ENCODE peak calls at places on chromosomes 5 and 9, in seven cellular contexts. B is activated CD4-positive, alpha-beta T cell treated with anti-CD3 and anti-CD28 coated beads for 4 hours; X is H54; D is GM12891; J is ACHN; R is stomach; P is CMK. Q is an unnamed sample.

GRCh38 chr9:70257991-70258691 is 637 bp upstream of the SMC5 start:
- DNase-seq in J (peak; percentile 43), B (peak; percentile 23), P (no peak), D (peak; percentile 7), X (peak; percentile 64), R (peak; percentile 80), Q (no peak)

GRCh38 chr5:7970816-7971215 is 101.9 kb downstream of the MTRR start:
- DNase-seq in R (no peak), D (no peak), P (no peak), J (no peak), B (no peak), X (no peak), Q (no peak)

GRCh38 chr5:158586054-158586453 is 513.7 kb downstream of the EBF1 start:
- DNase-seq in R (no peak), D (no peak), X (no peak), J (no peak), P (no peak), B (no peak), Q (no peak)

GRCh38 chr9:38482918-38483592 is 58.8 kb upstream of the IGFBPL1 start:
- DNase-seq in J (no peak), R (no peak), X (no peak), P (no peak), D (no peak), B (no peak), Q (no peak)

GRCh38 chr9:28538132-28538531 is 964.9 kb upstream of the C9orf72 start:
- DNase-seq in B (no peak), R (no peak), X (no peak), P (no peak), D (no peak), J (no peak), Q (no peak)

GRCh38 chr9:5870691-5871090 is 20.0 kb upstream of the MLANA start:
- DNase-seq in B (no peak), X (no peak), P (no peak), J (no peak), D (no peak), R (peak; percentile 65), Q (no peak)

GRCh38 chr5:72510610-72511121 is 3.5 kb upstream of the ZNF366 start:
- DNase-seq in P (no peak), X (peak; percentile 52), D (no peak), B (no peak), J (no peak), R (no peak), Q (no peak)

GRCh38 chr5:36878421-36879088 is 2.0 kb downstream of the NIPBL start:
- DNase-seq in X (peak; percentile 38), D (no peak), P (no peak), B (no peak), J (peak; percentile 44), R (no peak), Q (no peak)

GRCh38 chr5:10704949-10705621 is 55.9 kb downstream of the DAP start:
- DNase-seq in D (no peak), X (peak; percentile 68), P (no peak), J (peak; percentile 38), R (no peak), B (no peak), Q (no peak)

GRCh38 chr5:151345187-151345807 is 2.1 kb downstream of the SLC36A2 start:
- DNase-seq in B (no peak), P (no peak), R (no peak), D (no peak), X (no peak), J (no peak), Q (no peak)

GRCh38 chr5:59724482-59725392 is 168.8 kb downstream of the PDE4D start:
- DNase-seq in D (peak; percentile 1), P (peak; percentile 20), B (no peak), R (no peak), X (peak; percentile 23), J (peak; percentile 58), Q (no peak)

GRCh38 chr5:98770158-98770910 is 3.1 kb upstream of the RGMB start:
- DNase-seq in J (peak; percentile 43), P (no peak), X (no peak), D (peak; percentile 20), B (peak; percentile 35), R (peak; percentile 54), Q (no peak)

GRCh38 chr5:143002459-143003327 is 232.5 kb downstream of the ARHGAP26 start:
- DNase-seq in B (peak; percentile 40), P (no peak), X (no peak), J (peak; percentile 56), R (peak; percentile 36), D (no peak), Q (peak; percentile 42)

GRCh38 chr9:95494022-95494415 is 22.8 kb downstream of the PTCH1 start:
- DNase-seq in P (peak; percentile 35), D (no peak), J (no peak), X (peak; percentile 77), R (no peak), B (peak; percentile 51), Q (peak; percentile 31)

GRCh38 chr5:174348582-174348981 is 303.1 kb downstream of the NSG2 start:
- DNase-seq in B (no peak), R (no peak), D (no peak), J (no peak), P (no peak), X (no peak), Q (no peak)

GRCh38 chr5:140073296-140073695 is 30.2 kb upstream of the NRG2 start:
- DNase-seq in D (no peak), J (peak; percentile 13), X (no peak), R (no peak), B (no peak), P (no peak), Q (no peak)

GRCh38 chr5:141763526-141763925 is 81.5 kb upstream of the ARAP3 start:
- DNase-seq in P (no peak), J (no peak), B (no peak), R (no peak), X (no peak), D (no peak), Q (no peak)

GRCh38 chr9:132622144-132622543 is 39.7 kb downstream of the BARHL1 start:
- DNase-seq in P (no peak), D (no peak), J (no peak), B (no peak), X (no peak), R (peak; percentile 34), Q (no peak)

GRCh38 chr5:174825587-174825986 is 101.2 kb downstream of the MSX2 start:
- DNase-seq in J (no peak), X (no peak), D (no peak), P (no peak), R (no peak), B (no peak), Q (no peak)